ENCODE peak calls at places on chromosomes 16 and 17, in six cellular contexts. J is PC-9, U is right atrium auricular region, A is hepatocyte, L is GM20000, F is MCF 10A. T is an unnamed sample.

GRCh38 chr17:42775534-42776098 is 2.4 kb downstream of the VPS25 start:
- DNase-seq in J (no peak), U (no peak), A (no peak), L (peak; percentile 49), F (peak; percentile 27), T (no peak)

GRCh38 chr17:15255713-15256454 is 9.2 kb downstream of the PMP22 start:
- DNase-seq in J (no peak), U (no peak), A (no peak), L (no peak), F (no peak), T (no peak)

GRCh38 chr17:4040784-4041183 is 76.5 kb upstream of the ATP2A3 start:
- DNase-seq in J (no peak), U (no peak), A (no peak), L (no peak), F (no peak), T (no peak)

GRCh38 chr16:4695473-4696171 is 2.3 kb downstream of the NUDT16L1 start:
- DNase-seq in J (no peak), U (no peak), A (peak; percentile 4), L (no peak), F (no peak), T (no peak)

GRCh38 chr16:24036614-24037013 is 200.8 kb downstream of the PRKCB start:
- DNase-seq in J (peak; percentile 30), U (no peak), A (peak; percentile 75), L (peak; percentile 55), F (peak; percentile 55), T (no peak)

GRCh38 chr16:83929811-83930555 is 23.1 kb upstream of the OSGIN1 start:
- DNase-seq in J (no peak), U (no peak), A (no peak), L (no peak), F (no peak), T (no peak)

GRCh38 chr17:28405632-28406477 is at the start of gene SLC46A1:
- DNase-seq in J (peak; percentile 73), U (no peak), A (peak; percentile 88), L (peak; percentile 89), F (peak; percentile 44), T (peak; percentile 52)

GRCh38 chr17:57051886-57052342 is 33.1 kb upstream of the AKAP1 start:
- DNase-seq in J (no peak), U (no peak), A (no peak), L (no peak), F (peak; percentile 8), T (no peak)

GRCh38 chr17:173064-173911 is 8.2 kb downstream of the DOC2B start:
- DNase-seq in J (no peak), U (no peak), A (no peak), L (no peak), F (no peak), T (no peak)

GRCh38 chr16:17817260-17817659 is 346.5 kb upstream of the XYLT1 start:
- DNase-seq in J (no peak), U (no peak), A (no peak), L (no peak), F (no peak), T (no peak)

GRCh38 chr16:11572301-11572995 is 14.3 kb downstream of the LITAF start:
- DNase-seq in J (no peak), U (no peak), A (no peak), L (no peak), F (no peak), T (no peak)

GRCh38 chr16:67270931-67271338 is 8.4 kb upstream of the PLEKHG4 start:
- DNase-seq in J (no peak), U (no peak), A (no peak), L (no peak), F (no peak), T (no peak)

GRCh38 chr16:55426865-55427484 is 52.0 kb upstream of the MMP2 start:
- DNase-seq in J (no peak), U (no peak), A (no peak), L (no peak), F (no peak), T (no peak)

GRCh38 chr17:9522074-9522473 is 53.5 kb downstream of the STX8 start:
- DNase-seq in J (peak; percentile 17), U (no peak), A (peak; percentile 62), L (peak; percentile 37), F (peak; percentile 48), T (no peak)

GRCh38 chr16:11576427-11577289 is 10.1 kb downstream of the LITAF start:
- DNase-seq in J (no peak), U (no peak), A (no peak), L (peak; percentile 52), F (peak; percentile 22), T (no peak)

GRCh38 chr16:27920391-27920891 is 143.1 kb downstream of the GSG1L start:
- DNase-seq in J (peak; percentile 18), U (no peak), A (peak; percentile 19), L (no peak), F (peak; percentile 35), T (no peak)

GRCh38 chr17:68134046-68134637 is 98.6 kb downstream of the KPNA2 start:
- DNase-seq in J (no peak), U (no peak), A (no peak), L (no peak), F (no peak), T (no peak)

GRCh38 chr17:7014995-7015586 is 2.7 kb downstream of the RNASEK start:
- DNase-seq in J (no peak), U (no peak), A (peak; percentile 59), L (peak; percentile 73), F (no peak), T (no peak)

DNA sequence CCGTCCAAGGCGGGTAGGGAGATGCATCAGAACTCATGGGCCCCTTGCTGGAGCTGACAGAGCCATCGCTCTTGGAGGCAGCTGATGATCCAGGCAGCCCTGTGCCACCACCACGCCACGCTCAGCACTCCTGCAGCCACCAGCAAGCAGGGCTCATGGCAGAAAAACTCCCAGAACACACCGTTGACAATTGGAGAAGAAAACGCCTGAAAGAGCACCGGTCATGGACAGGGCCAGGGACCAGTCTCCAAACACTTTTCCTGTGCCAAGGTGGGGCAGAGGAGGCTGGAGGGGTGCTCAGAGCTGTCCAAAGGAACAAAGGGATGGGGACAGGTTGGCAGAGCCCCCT is 132.2 kb downstream of the FOXL1 start:
- DNase-seq in J (no peak), U (no peak), A (no peak), L (no peak), F (no peak), T (no peak)
- TF ChIP-seq CTCF in J (no peak), U (no peak), A (no peak), L (no peak), F (no peak), T (no peak)

GRCh38 chr17:75295220-75296158 is 6.3 kb upstream of the SLC25A19 start:
- DNase-seq in J (no peak), U (no peak), A (no peak), L (peak; percentile 65), F (no peak), T (peak; percentile 46)
- TF ChIP-seq CTCF in J (no peak), U (no peak), A (no peak), L (no peak), F (no peak), T (no peak)

GRCh38 chr17:70901870-70902269 is 732.5 kb downstream of the KCNJ2 start:
- DNase-seq in J (no peak), U (no peak), A (no peak), L (no peak), F (no peak), T (no peak)

GRCh38 chr17:70892527-70892926 is 723.2 kb downstream of the KCNJ2 start:
- DNase-seq in J (no peak), U (no peak), A (no peak), L (no peak), F (no peak), T (no peak)

GRCh38 chr17:70891301-70891700 is 722.0 kb downstream of the KCNJ2 start:
- DNase-seq in J (no peak), U (no peak), A (no peak), L (no peak), F (no peak), T (no peak)

GRCh38 chr17:70896843-70897242 is 727.5 kb downstream of the KCNJ2 start:
- DNase-seq in J (no peak), U (no peak), A (no peak), L (no peak), F (no peak), T (no peak)
- TF ChIP-seq CTCF in J (no peak), U (no peak), A (no peak), L (no peak), F (no peak), T (no peak)

DNA sequence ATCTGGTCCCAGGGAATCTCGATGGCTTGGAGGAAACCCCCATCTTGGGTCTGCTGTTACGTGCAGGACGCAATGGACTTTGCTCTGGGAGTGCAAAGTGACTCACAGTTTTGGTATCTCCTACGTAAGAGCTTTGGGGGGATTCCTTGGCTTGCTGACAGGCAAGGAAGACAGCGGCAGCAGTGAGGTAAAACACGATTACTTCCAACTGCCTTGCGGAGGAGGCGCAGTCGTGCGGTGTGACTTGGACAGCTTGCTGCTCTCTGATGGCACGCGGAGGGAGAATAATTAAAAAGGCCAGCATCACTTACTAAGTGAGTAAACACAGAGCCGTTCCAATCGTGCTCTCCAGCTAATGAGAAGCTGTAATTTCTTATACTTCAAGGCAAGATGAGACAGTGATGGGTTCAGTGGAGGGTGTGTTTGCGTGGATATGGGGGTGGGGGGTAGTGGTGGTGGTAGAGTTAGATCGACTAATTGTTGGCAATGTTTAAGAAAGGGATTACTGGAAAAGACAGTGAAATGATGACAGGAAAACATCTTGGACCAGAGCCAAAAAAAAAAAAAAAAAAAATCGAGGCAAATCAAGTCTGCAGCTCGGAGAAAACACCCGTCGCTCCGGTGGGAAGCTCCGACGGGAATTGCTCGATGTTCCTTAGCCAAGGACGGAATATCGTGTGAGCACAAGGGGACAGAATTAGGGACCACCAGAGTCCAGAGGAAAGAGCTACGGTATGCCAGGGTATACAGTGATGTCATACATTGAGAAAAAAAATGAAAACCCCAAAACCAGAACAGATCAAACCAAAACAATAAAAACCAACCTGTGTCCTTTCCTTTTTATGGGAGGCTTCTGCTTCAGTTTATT is 184.9 kb upstream of the ZFHX3 start:
- DNase-seq in J (no peak), U (peak; percentile 73), A (peak; percentile 82), L (no peak), F (peak; percentile 28), T (no peak)
- TF ChIP-seq CTCF in J (no peak), U (no peak), A (no peak), L (no peak), F (no peak), T (no peak)

GRCh38 chr16:53736297-53736696 is 32.3 kb downstream of the FTO start:
- DNase-seq in J (no peak), U (no peak), A (no peak), L (no peak), F (no peak), T (no peak)
- TF ChIP-seq CTCF in J (no peak), U (no peak), A (no peak), L (no peak), F (no peak), T (no peak)

DNA sequence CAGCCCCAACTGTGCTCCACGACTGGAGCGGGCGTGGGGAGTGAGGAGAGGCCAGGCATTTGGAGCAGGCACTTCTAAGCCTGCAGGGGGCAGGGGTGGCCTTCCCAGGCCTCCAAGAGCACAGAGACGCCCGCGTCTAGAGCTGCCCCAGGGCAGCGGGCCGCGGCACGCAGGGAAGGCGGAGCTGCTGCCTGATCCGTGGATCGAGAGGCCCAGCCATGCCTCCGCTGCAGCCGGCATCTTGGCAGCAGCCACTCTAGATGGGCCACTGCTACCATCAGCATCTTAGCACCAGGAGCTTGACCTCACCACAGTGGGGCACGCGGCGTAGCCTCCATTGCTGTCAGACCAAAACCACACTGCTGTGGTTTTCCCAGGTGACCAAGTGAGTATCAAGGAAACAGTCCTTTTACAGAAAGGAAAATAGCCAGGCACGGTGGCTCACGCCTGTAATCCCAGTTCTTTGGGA is 20.4 kb upstream of the WDR45B start:
- DNase-seq in J (peak; percentile 60), U (no peak), A (peak; percentile 81), L (peak; percentile 84), F (peak; percentile 30), T (peak; percentile 33)
- TF ChIP-seq CTCF in J (peak; percentile 50), U (peak; percentile 41), A (peak; percentile 52), L (peak; percentile 54), F (peak; percentile 32), T (no peak)